ENCODE peak calls at places on chromosomes 1 and 21, in nine cellular contexts. One of them, this sample, is unnamed.
A peak's percentile ranks its signal among the peaks of the same experiment; 100 is the strongest.

GRCh38 chr1:66313446-66313845 is 220.5 kb upstream of the SGIP1 start:
- DNase-seq in H1: no peak
- DNase-seq in upper lobe of right lung: no peak
- DNase-seq in AG04450: no peak
- DNase-seq in progenitor cell of endocrine pancreas: no peak
- DNase-seq in psoas muscle: no peak
- DNase-seq in OCI-LY7: no peak
- DNase-seq in MM.1S: no peak
- DNase-seq in IMR-90: no peak
- DNase-seq in this sample: no peak

GRCh38 chr1:165686121-165686970 is 12.0 kb downstream of the ALDH9A1 start:
- DNase-seq in H1: no peak
- DNase-seq in upper lobe of right lung: no peak
- DNase-seq in AG04450: no peak
- DNase-seq in progenitor cell of endocrine pancreas: no peak
- DNase-seq in psoas muscle: no peak
- DNase-seq in OCI-LY7: peak; percentile 50
- DNase-seq in MM.1S: no peak
- DNase-seq in IMR-90: no peak
- DNase-seq in this sample: no peak

GRCh38 chr1:54018635-54019034 is 649 bp upstream of the LDLRAD1 start:
- DNase-seq in H1: no peak
- DNase-seq in upper lobe of right lung: no peak
- DNase-seq in AG04450: no peak
- DNase-seq in progenitor cell of endocrine pancreas: no peak
- DNase-seq in psoas muscle: no peak
- DNase-seq in OCI-LY7: no peak
- DNase-seq in MM.1S: no peak
- DNase-seq in IMR-90: no peak
- DNase-seq in this sample: no peak

GRCh38 chr1:245679796-245680195 is 525.0 kb downstream of the KIF26B start:
- DNase-seq in H1: no peak
- DNase-seq in upper lobe of right lung: no peak
- DNase-seq in AG04450: no peak
- DNase-seq in progenitor cell of endocrine pancreas: no peak
- DNase-seq in psoas muscle: no peak
- DNase-seq in OCI-LY7: peak; percentile 19
- DNase-seq in MM.1S: no peak
- DNase-seq in IMR-90: no peak
- DNase-seq in this sample: no peak

GRCh38 chr1:190563230-190563629 is 85.6 kb upstream of the BRINP3 start:
- DNase-seq in H1: no peak
- DNase-seq in upper lobe of right lung: no peak
- DNase-seq in AG04450: no peak
- DNase-seq in progenitor cell of endocrine pancreas: no peak
- DNase-seq in psoas muscle: no peak
- DNase-seq in OCI-LY7: no peak
- DNase-seq in MM.1S: no peak
- DNase-seq in IMR-90: no peak
- DNase-seq in this sample: no peak

GRCh38 chr1:218101409-218101808 is 183.7 kb upstream of the RRP15 start:
- DNase-seq in H1: no peak
- DNase-seq in upper lobe of right lung: no peak
- DNase-seq in AG04450: no peak
- DNase-seq in progenitor cell of endocrine pancreas: no peak
- DNase-seq in psoas muscle: no peak
- DNase-seq in OCI-LY7: no peak
- DNase-seq in MM.1S: no peak
- DNase-seq in IMR-90: no peak
- DNase-seq in this sample: no peak

GRCh38 chr1:71086331-71086730 is 5.5 kb upstream of the ZRANB2 start:
- DNase-seq in H1: no peak
- DNase-seq in upper lobe of right lung: no peak
- DNase-seq in AG04450: peak; percentile 18
- DNase-seq in progenitor cell of endocrine pancreas: no peak
- DNase-seq in psoas muscle: no peak
- DNase-seq in OCI-LY7: no peak
- DNase-seq in MM.1S: no peak
- DNase-seq in IMR-90: peak; percentile 85
- DNase-seq in this sample: no peak

GRCh38 chr1:51653127-51653526 is 36.2 kb downstream of the OSBPL9 start:
- DNase-seq in H1: no peak
- DNase-seq in upper lobe of right lung: no peak
- DNase-seq in AG04450: no peak
- DNase-seq in progenitor cell of endocrine pancreas: no peak
- DNase-seq in psoas muscle: no peak
- DNase-seq in OCI-LY7: no peak
- DNase-seq in MM.1S: no peak
- DNase-seq in IMR-90: no peak
- DNase-seq in this sample: no peak

GRCh38 chr1:200535605-200536004 is 84.9 kb downstream of the KIF14 start:
- DNase-seq in H1: no peak
- DNase-seq in upper lobe of right lung: no peak
- DNase-seq in AG04450: no peak
- DNase-seq in progenitor cell of endocrine pancreas: no peak
- DNase-seq in psoas muscle: no peak
- DNase-seq in OCI-LY7: peak; percentile 35
- DNase-seq in MM.1S: peak; percentile 46
- DNase-seq in IMR-90: no peak
- DNase-seq in this sample: no peak

GRCh38 chr1:225458222-225458631 is 30.4 kb upstream of the LBR start:
- DNase-seq in H1: no peak
- DNase-seq in upper lobe of right lung: no peak
- DNase-seq in AG04450: peak; percentile 77
- DNase-seq in progenitor cell of endocrine pancreas: no peak
- DNase-seq in psoas muscle: no peak
- DNase-seq in OCI-LY7: no peak
- DNase-seq in MM.1S: no peak
- DNase-seq in IMR-90: peak; percentile 91
- DNase-seq in this sample: no peak

GRCh38 chr1:184792450-184792969 is 37.9 kb upstream of the EDEM3 start:
- DNase-seq in H1: no peak
- DNase-seq in upper lobe of right lung: no peak
- DNase-seq in AG04450: peak; percentile 84
- DNase-seq in progenitor cell of endocrine pancreas: no peak
- DNase-seq in psoas muscle: peak; percentile 86
- DNase-seq in OCI-LY7: no peak
- DNase-seq in MM.1S: peak; percentile 51
- DNase-seq in IMR-90: peak; percentile 99
- DNase-seq in this sample: peak; percentile 50

GRCh38 chr21:45270306-45270821 is 17.3 kb downstream of the POFUT2 start:
- DNase-seq in H1: no peak
- DNase-seq in upper lobe of right lung: no peak
- DNase-seq in AG04450: no peak
- DNase-seq in progenitor cell of endocrine pancreas: no peak
- DNase-seq in psoas muscle: no peak
- DNase-seq in OCI-LY7: no peak
- DNase-seq in MM.1S: no peak
- DNase-seq in IMR-90: no peak
- DNase-seq in this sample: no peak

GRCh38 chr1:36654586-36654985 is 171.9 kb upstream of the CSF3R start:
- DNase-seq in H1: no peak
- DNase-seq in upper lobe of right lung: no peak
- DNase-seq in AG04450: no peak
- DNase-seq in progenitor cell of endocrine pancreas: no peak
- DNase-seq in psoas muscle: no peak
- DNase-seq in OCI-LY7: no peak
- DNase-seq in MM.1S: no peak
- DNase-seq in IMR-90: no peak
- DNase-seq in this sample: no peak

GRCh38 chr1:208190784-208191183 is 53.4 kb downstream of the PLXNA2 start:
- DNase-seq in H1: no peak
- DNase-seq in upper lobe of right lung: no peak
- DNase-seq in AG04450: no peak
- DNase-seq in progenitor cell of endocrine pancreas: no peak
- DNase-seq in psoas muscle: no peak
- DNase-seq in OCI-LY7: no peak
- DNase-seq in MM.1S: no peak
- DNase-seq in IMR-90: no peak
- DNase-seq in this sample: no peak

GRCh38 chr1:86872086-86872485 is 41.8 kb downstream of the SELENOF start:
- DNase-seq in H1: no peak
- DNase-seq in upper lobe of right lung: no peak
- DNase-seq in AG04450: peak; percentile 11
- DNase-seq in progenitor cell of endocrine pancreas: no peak
- DNase-seq in psoas muscle: no peak
- DNase-seq in OCI-LY7: no peak
- DNase-seq in MM.1S: no peak
- DNase-seq in IMR-90: peak; percentile 60
- DNase-seq in this sample: no peak

DNA sequence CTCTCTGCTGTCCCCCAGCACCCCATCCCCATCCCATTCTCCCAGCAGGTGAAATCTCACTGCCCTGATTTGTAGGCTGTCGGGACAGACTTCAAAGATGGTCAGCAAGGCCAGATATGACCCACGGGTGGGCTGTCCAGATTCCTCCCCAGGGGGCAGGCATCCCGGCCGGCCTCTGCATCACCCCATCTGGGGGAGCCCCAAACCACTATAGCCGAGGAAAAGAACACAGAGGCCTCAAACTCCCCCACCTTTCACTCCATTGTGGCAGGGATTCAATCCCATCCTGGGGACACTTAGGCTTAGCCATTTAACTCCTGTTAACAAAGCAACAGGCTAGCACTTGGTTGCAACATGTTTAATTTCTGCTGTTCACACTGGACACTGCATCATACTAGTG is 8.8 kb downstream of the MUL1 start:
- DNase-seq in H1: no peak
- DNase-seq in upper lobe of right lung: no peak
- DNase-seq in AG04450: no peak
- DNase-seq in progenitor cell of endocrine pancreas: no peak
- DNase-seq in psoas muscle: no peak
- DNase-seq in OCI-LY7: no peak
- DNase-seq in MM.1S: no peak
- DNase-seq in IMR-90: no peak
- DNase-seq in this sample: no peak
- TF ChIP-seq CTCF in H1: no peak
- TF ChIP-seq CTCF in upper lobe of right lung: no peak
- TF ChIP-seq CTCF in AG04450: no peak
- TF ChIP-seq CTCF in progenitor cell of endocrine pancreas: no peak
- TF ChIP-seq CTCF in psoas muscle: no peak
- TF ChIP-seq CTCF in OCI-LY7: no peak
- TF ChIP-seq CTCF in MM.1S: no peak
- TF ChIP-seq CTCF in IMR-90: no peak
- TF ChIP-seq CTCF in this sample: no peak

DNA sequence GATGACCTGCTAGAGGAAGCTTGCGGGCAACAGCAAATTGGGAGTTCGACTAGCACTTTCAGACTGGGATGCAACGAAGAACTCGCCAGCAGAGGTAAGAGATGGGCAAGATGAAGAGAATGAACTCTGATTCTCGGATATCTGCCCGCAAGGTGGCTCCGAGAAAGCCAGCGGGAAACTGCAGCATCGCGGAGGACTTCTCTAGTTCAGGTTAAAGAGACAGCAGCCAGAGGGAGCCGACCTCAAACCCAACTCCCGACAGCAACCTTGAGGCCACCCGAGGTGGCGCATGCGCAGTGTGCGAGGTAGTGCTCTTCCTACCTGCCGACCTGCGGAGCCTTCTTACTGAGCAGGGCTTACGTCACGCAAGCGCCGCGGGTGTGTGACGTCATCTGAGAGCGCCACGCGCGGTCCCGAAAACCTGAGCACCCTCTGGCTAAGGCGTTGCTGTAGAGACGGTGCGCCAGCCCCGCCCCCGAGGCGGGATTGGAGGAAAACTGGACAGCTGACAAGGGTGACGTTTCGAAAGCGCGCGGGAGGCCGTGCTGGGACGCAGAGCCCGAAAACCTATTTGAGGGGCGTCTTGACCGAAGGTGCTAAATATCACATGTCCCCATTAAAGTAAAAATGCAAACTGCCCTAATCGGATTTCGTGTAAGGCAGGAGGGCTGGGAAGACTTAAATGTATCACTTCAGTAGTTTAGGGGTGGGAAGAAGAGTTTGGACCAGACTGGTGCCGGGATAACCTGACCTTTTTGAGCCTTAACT is 110.5 kb upstream of the SLC25A33 start:
- DNase-seq in H1: peak; percentile 100
- DNase-seq in upper lobe of right lung: peak; percentile 99
- DNase-seq in AG04450: peak; percentile 96
- DNase-seq in progenitor cell of endocrine pancreas: peak; percentile 99
- DNase-seq in psoas muscle: peak; percentile 98
- DNase-seq in OCI-LY7: peak; percentile 100
- DNase-seq in MM.1S: peak; percentile 100
- DNase-seq in IMR-90: peak; percentile 99
- DNase-seq in this sample: peak; percentile 98
- TF ChIP-seq CTCF in H1: peak; percentile 41
- TF ChIP-seq CTCF in upper lobe of right lung: peak; percentile 5
- TF ChIP-seq CTCF in AG04450: no peak
- TF ChIP-seq CTCF in progenitor cell of endocrine pancreas: peak; percentile 20
- TF ChIP-seq CTCF in psoas muscle: no peak
- TF ChIP-seq CTCF in OCI-LY7: peak; percentile 58
- TF ChIP-seq CTCF in MM.1S: peak; percentile 9
- TF ChIP-seq CTCF in IMR-90: peak; percentile 7
- TF ChIP-seq CTCF in this sample: no peak

DNA sequence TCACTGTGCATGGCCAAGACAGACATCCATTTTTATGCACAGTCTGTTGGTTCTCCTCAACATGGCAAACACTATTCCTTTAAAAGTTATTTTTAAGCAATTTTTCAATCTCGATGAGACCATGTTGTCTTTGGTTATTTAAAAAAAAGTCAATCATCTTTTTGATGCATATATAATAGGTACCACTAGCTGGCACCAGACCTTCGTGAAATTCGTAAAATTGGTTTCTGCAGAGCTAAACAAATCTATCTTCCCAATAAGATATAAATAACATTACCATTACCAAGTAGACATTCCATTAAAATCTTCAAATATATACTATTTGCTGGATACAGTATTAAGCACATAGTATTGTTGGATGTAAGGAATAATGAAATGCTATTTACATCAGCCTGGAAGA is 220.0 kb upstream of the GREM2 start:
- DNase-seq in H1: no peak
- DNase-seq in upper lobe of right lung: no peak
- DNase-seq in AG04450: no peak
- DNase-seq in progenitor cell of endocrine pancreas: no peak
- DNase-seq in psoas muscle: no peak
- DNase-seq in OCI-LY7: no peak
- DNase-seq in MM.1S: no peak
- DNase-seq in IMR-90: no peak
- DNase-seq in this sample: no peak
- TF ChIP-seq CTCF in H1: no peak
- TF ChIP-seq CTCF in upper lobe of right lung: no peak
- TF ChIP-seq CTCF in AG04450: peak; percentile 7
- TF ChIP-seq CTCF in progenitor cell of endocrine pancreas: no peak
- TF ChIP-seq CTCF in psoas muscle: no peak
- TF ChIP-seq CTCF in OCI-LY7: peak; percentile 65
- TF ChIP-seq CTCF in MM.1S: peak; percentile 27
- TF ChIP-seq CTCF in IMR-90: peak; percentile 21
- TF ChIP-seq CTCF in this sample: no peak

DNA sequence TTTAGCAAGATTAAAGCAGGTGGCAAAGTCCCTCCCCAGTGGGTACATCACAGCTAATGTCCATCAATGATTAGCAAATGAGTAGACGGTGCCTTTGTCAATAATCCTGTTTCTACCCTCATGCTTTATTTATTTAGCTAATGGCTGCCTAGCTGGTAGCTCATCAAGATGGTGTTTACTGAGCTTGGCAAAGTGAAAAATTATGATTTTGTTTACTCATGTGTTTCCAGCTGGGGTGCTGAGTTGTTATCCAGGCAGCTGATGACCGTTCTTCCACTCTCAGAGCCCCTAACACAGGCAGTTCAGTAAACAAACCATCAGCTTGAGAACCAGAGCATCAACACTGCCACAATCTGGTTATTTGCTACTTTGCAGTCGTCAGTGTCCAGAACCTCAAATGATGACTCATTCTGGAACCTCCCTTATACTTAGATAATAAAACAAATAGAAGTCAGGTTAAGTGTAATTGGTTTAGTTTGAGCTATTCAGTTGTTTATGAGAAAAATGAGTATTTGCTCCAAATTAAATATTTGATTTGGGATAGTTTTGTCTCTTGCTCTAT is 163.9 kb downstream of the ST6GALNAC5 start:
- DNase-seq in H1: no peak
- DNase-seq in upper lobe of right lung: no peak
- DNase-seq in AG04450: peak; percentile 24
- DNase-seq in progenitor cell of endocrine pancreas: no peak
- DNase-seq in psoas muscle: no peak
- DNase-seq in OCI-LY7: no peak
- DNase-seq in MM.1S: no peak
- DNase-seq in IMR-90: peak; percentile 73
- DNase-seq in this sample: no peak
- TF ChIP-seq CTCF in H1: no peak
- TF ChIP-seq CTCF in upper lobe of right lung: no peak
- TF ChIP-seq CTCF in AG04450: peak; percentile 5
- TF ChIP-seq CTCF in progenitor cell of endocrine pancreas: no peak
- TF ChIP-seq CTCF in psoas muscle: no peak
- TF ChIP-seq CTCF in OCI-LY7: no peak
- TF ChIP-seq CTCF in MM.1S: no peak
- TF ChIP-seq CTCF in IMR-90: peak; percentile 6
- TF ChIP-seq CTCF in this sample: no peak